ENCODE peak calls at places on chromosomes 1 and 21, in four cellular contexts. S is fibroblast of mammary gland, Q is dorsolateral prefrontal cortex, T is A549. R is an unnamed sample.

GRCh38 chr1:20233866-20234265 is 47.5 kb upstream of the PLA2G2C start:
- DNase-seq in S (peak; percentile 7), T (no peak), Q (peak; percentile 72), R (no peak)

GRCh38 chr1:101174722-101175121 is 62.1 kb upstream of the S1PR1 start:
- DNase-seq in T (no peak), S (peak; percentile 79), Q (no peak), R (peak; percentile 9)

GRCh38 chr1:214791961-214792360 is 189.0 kb downstream of the CENPF start:
- DNase-seq in Q (no peak), T (no peak), S (no peak), R (no peak)

GRCh38 chr1:97351846-97352245 is 569.0 kb downstream of the DPYD start:
- DNase-seq in S (no peak), Q (no peak), T (no peak), R (no peak)

GRCh38 chr1:195663549-195664280 is 944.5 kb downstream of the KCNT2 start:
- DNase-seq in T (peak; percentile 5), S (peak; percentile 85), Q (no peak), R (peak; percentile 11)

GRCh38 chr1:10687142-10687715 is 109.2 kb downstream of the CASZ1 start:
- DNase-seq in T (no peak), S (no peak), Q (no peak), R (no peak)

GRCh38 chr1:14928412-14928811 is 225.1 kb upstream of the TMEM51 start:
- DNase-seq in S (no peak), T (no peak), Q (no peak), R (peak; percentile 63)

GRCh38 chr1:24383381-24383940 is 30.1 kb downstream of the STPG1 start:
- DNase-seq in T (no peak), S (no peak), Q (no peak), R (no peak)

GRCh38 chr1:62084304-62084905 is 110.2 kb upstream of the L1TD1 start:
- DNase-seq in Q (no peak), T (no peak), S (peak; percentile 3), R (no peak)

GRCh38 chr1:42165511-42166210 is 1.1 kb upstream of the GUCA2A start:
- DNase-seq in T (peak; percentile 59), Q (no peak), S (no peak), R (no peak)

GRCh38 chr1:182002570-182002969 is 58.9 kb downstream of the ZNF648 start:
- DNase-seq in Q (no peak), S (no peak), T (no peak), R (no peak)

GRCh38 chr21:45405271-45405818 is 380 bp downstream of the COL18A1 start:
- DNase-seq in T (peak; percentile 43), S (peak; percentile 25), Q (no peak), R (peak; percentile 57)

GRCh38 chr1:62997849-62998248 is 213.9 kb downstream of the ATG4C start:
- DNase-seq in S (no peak), T (no peak), Q (no peak), R (no peak)

GRCh38 chr1:236020359-236021000 is 44.4 kb downstream of the NID1 start:
- DNase-seq in T (no peak), S (peak; percentile 97), Q (no peak), R (peak; percentile 84)

GRCh38 chr1:147514233-147514632 is 27.1 kb upstream of the BCL9 start:
- DNase-seq in T (no peak), S (no peak), Q (no peak), R (no peak)

GRCh38 chr1:117612517-117613248 is 6.8 kb downstream of the TENT5C start:
- DNase-seq in Q (no peak), T (peak; percentile 16), S (peak; percentile 87), R (peak; percentile 97)

GRCh38 chr1:36708587-36708986 is 225.9 kb upstream of the CSF3R start:
- DNase-seq in S (no peak), Q (no peak), T (no peak), R (no peak)

GRCh38 chr1:54253480-54253879 is 53.5 kb downstream of the MRPL37 start:
- DNase-seq in S (peak; percentile 93), Q (no peak), T (peak; percentile 59), R (peak; percentile 90)

GRCh38 chr1:62386351-62387121 is 50.3 kb upstream of the USP1 start:
- DNase-seq in T (no peak), S (peak; percentile 10), Q (no peak), R (no peak)

GRCh38 chr1:175480343-175480827 is 263.0 kb downstream of the TNR start:
- DNase-seq in T (no peak), S (no peak), Q (no peak), R (no peak)

GRCh38 chr1:154831470-154831869 is 38.6 kb downstream of the KCNN3 start:
- DNase-seq in Q (no peak), S (no peak), T (no peak), R (no peak)

GRCh38 chr1:58702766-58703165 is 2.9 kb upstream of the MYSM1 start:
- DNase-seq in T (no peak), Q (no peak), S (no peak), R (no peak)

GRCh38 chr1:12052008-12052573 is 11.0 kb upstream of the TNFRSF8 start:
- DNase-seq in T (peak; percentile 50), S (peak; percentile 88), Q (peak; percentile 41), R (peak; percentile 85)

GRCh38 chr1:92117526-92117925 is 37.4 kb downstream of the BTBD8 start:
- DNase-seq in Q (no peak), T (no peak), S (no peak), R (no peak)

GRCh38 chr21:37006521-37007291 is at the start of gene RIPPLY3:
- DNase-seq in T (no peak), S (no peak), Q (no peak), R (peak; percentile 21)

GRCh38 chr1:242454262-242455051 is 70.0 kb downstream of the PLD5 start:
- DNase-seq in Q (no peak), T (peak; percentile 63), S (peak; percentile 51), R (peak; percentile 36)

GRCh38 chr21:37532868-37533780 is 166.6 kb downstream of the DYRK1A start:
- DNase-seq in Q (no peak), T (peak; percentile 41), S (peak; percentile 59), R (peak; percentile 51)

GRCh38 chr1:81954388-81955023 is 153.8 kb downstream of the ADGRL2 start:
- DNase-seq in Q (no peak), S (no peak), T (no peak), R (no peak)

GRCh38 chr1:18881642-18882431 is 20.5 kb downstream of the ALDH4A1 start:
- DNase-seq in Q (no peak), S (no peak), T (no peak), R (no peak)

GRCh38 chr1:221274373-221274772 is 395.1 kb downstream of the HLX start:
- DNase-seq in Q (no peak), T (no peak), S (no peak), R (no peak)

GRCh38 chr1:39159224-39160036 is 45.1 kb upstream of the MACF1 start:
- DNase-seq in Q (no peak), T (no peak), S (no peak), R (no peak)

GRCh38 chr1:227685807-227686206 is 49.3 kb downstream of the JMJD4 start:
- DNase-seq in S (no peak), Q (no peak), T (no peak), R (no peak)

GRCh38 chr21:42012763-42013329 is 2.7 kb upstream of the ZBTB21 start:
- DNase-seq in S (no peak), Q (no peak), T (no peak), R (no peak)

GRCh38 chr1:114032271-114033218 is 53.3 kb downstream of the OLFML3 start:
- DNase-seq in Q (no peak), S (peak; percentile 96), T (peak; percentile 28), R (peak; percentile 37)

GRCh38 chr1:77031101-77031662 is 163.9 kb downstream of the ST6GALNAC5 start:
- DNase-seq in S (peak; percentile 86), Q (no peak), T (peak; percentile 26), R (peak; percentile 83)
- TF ChIP-seq CTCF in S (peak; percentile 39), Q (no peak), T (no peak), R (peak; percentile 19)

GRCh38 chr1:1136547-1137230 is 20.8 kb upstream of the C1orf159 start:
- DNase-seq in S (no peak), Q (no peak), T (no peak), R (no peak)
- H3K4me3 ChIP-seq in S (no peak overlapping the region), Q (no peak overlapping the region), T (no peak overlapping the region), R (no peak overlapping the region)

GRCh38 chr1:156681196-156681595 is 4.0 kb upstream of the NES start:
- DNase-seq in Q (no peak), S (no peak), T (no peak), R (no peak)

GRCh38 chr1:156689035-156689959 is 12.1 kb upstream of the NES start:
- DNase-seq in Q (peak; percentile 70), T (peak; percentile 92), S (peak; percentile 88), R (peak; percentile 84)

GRCh38 chr1:156680056-156680455 is 2.8 kb upstream of the NES start:
- DNase-seq in Q (no peak), T (no peak), S (no peak), R (no peak)

GRCh38 chr1:156682166-156682890 is 5.1 kb upstream of the NES start:
- DNase-seq in S (no peak), T (no peak), Q (no peak), R (no peak)

GRCh38 chr1:156684227-156684782 is 7.1 kb upstream of the NES start:
- DNase-seq in Q (no peak), S (peak; percentile 82), T (no peak), R (no peak)
- TF ChIP-seq CTCF in Q (no peak), S (peak; percentile 21), T (no peak), R (peak; percentile 20)

GRCh38 chr21:43886565-43886964 is 21.5 kb downstream of the AGPAT3 start:
- DNase-seq in T (no peak), Q (no peak), S (no peak), R (no peak)

GRCh38 chr21:43892984-43893535 is 28.0 kb downstream of the AGPAT3 start:
- DNase-seq in Q (no peak), T (no peak), S (no peak), R (no peak)

GRCh38 chr21:43889055-43889454 is 24.0 kb downstream of the AGPAT3 start:
- DNase-seq in S (no peak), Q (no peak), T (no peak), R (no peak)

GRCh38 chr21:43892334-43892733 is 27.3 kb downstream of the AGPAT3 start:
- DNase-seq in S (no peak), Q (no peak), T (no peak), R (no peak)

GRCh38 chr21:43890042-43890441 is 25.0 kb downstream of the AGPAT3 start:
- DNase-seq in S (no peak), Q (no peak), T (no peak), R (no peak)
- H3K4me3 ChIP-seq in S (no peak overlapping the region), Q (no peak overlapping the region), T (no peak overlapping the region), R (no peak overlapping the region)

R was measured in fibroblast of villous mesenchyme.